ENCODE peak calls at places on chromosomes 4 and X, in four cellular contexts. Y, U, W and Q are unnamed samples.

GRCh38 chr4:175330652-175331051 is 412.5 kb downstream of the ADAM29 start:
- DNase-seq in U (no peak), Y (peak), W (no peak), Q (no peak)

GRCh38 chr4:159926871-159927270 is 824.0 kb downstream of the RAPGEF2 start:
- DNase-seq in U (no peak), W (no peak), Y (no peak), Q (no peak)

GRCh38 chr4:40630335-40631021 is 814 bp upstream of the RBM47 start:
- DNase-seq in U (peak), W (peak), Y (no peak), Q (peak)

GRCh38 chr4:37981844-37982720 is 21.9 kb downstream of the PTTG2 start:
- DNase-seq in U (no peak), Y (no peak), W (no peak), Q (no peak)

GRCh38 chr4:56464581-56464980 is 2.8 kb upstream of the SRP72 start:
- DNase-seq in U (no peak), W (no peak), Y (no peak), Q (no peak)

GRCh38 chr4:175874290-175874689 is 62.2 kb upstream of the GPM6A start:
- DNase-seq in U (no peak), Y (no peak), W (no peak), Q (no peak)

GRCh38 chr4:165369522-165369921 is 9.3 kb upstream of the CPE start:
- DNase-seq in U (no peak), W (no peak), Y (peak), Q (no peak)

GRCh38 chr4:142236268-142236667 is 599.9 kb downstream of the IL15 start:
- DNase-seq in Y (no peak), U (no peak), W (no peak), Q (no peak)

GRCh38 chrX:151896734-151897474 is 15.8 kb upstream of the MAGEA4 start:
- DNase-seq in U (no peak), W (no peak), Y (peak), Q (no peak)

GRCh38 chrX:143476751-143477150 is 40.5 kb downstream of the SPANXN3 start:
- DNase-seq in Y (no peak), W (no peak), U (no peak), Q (no peak)

GRCh38 chr4:146545102-146545501 is 23.4 kb upstream of the SLC10A7 start:
- DNase-seq in U (peak), Y (peak), W (no peak), Q (no peak)

GRCh38 chrX:46965125-46965758 is 53.0 kb downstream of the JADE3 start:
- DNase-seq in W (no peak), Y (peak), U (no peak), Q (no peak)

GRCh38 chr4:3210467-3210866 is 38.5 kb upstream of the MSANTD1 start:
- DNase-seq in W (peak), Y (no peak), U (no peak), Q (no peak)

GRCh38 chr4:100823993-100824323 is 306.1 kb upstream of the EMCN start:
- DNase-seq in U (no peak), W (no peak), Y (no peak), Q (no peak)

GRCh38 chrX:19121898-19122640 is at the start of gene ADGRG2:
- DNase-seq in W (no peak), U (peak), Y (peak), Q (no peak)

GRCh38 chr4:70705146-70705855 is 16.5 kb upstream of the RUFY3 start:
- DNase-seq in W (peak), Y (peak), U (peak), Q (peak)

GRCh38 chrX:134019567-134020206 is 34.3 kb upstream of the GPC3 start:
- DNase-seq in Y (no peak), W (no peak), U (no peak), Q (no peak)

GRCh38 chr4:176002007-176002623 is 63.5 kb upstream of the WDR17 start:
- DNase-seq in Y (peak), W (no peak), U (peak), Q (peak)

GRCh38 chr4:31022702-31023101 is 302.5 kb downstream of the PCDH7 start:
- DNase-seq in W (no peak), Y (no peak), U (no peak), Q (no peak)

GRCh38 chr4:37450309-37450708 is 205.8 kb downstream of the NWD2 start:
- DNase-seq in W (no peak), U (no peak), Y (no peak), Q (no peak)

GRCh38 chr4:40059362-40059761 is 2.7 kb downstream of the N4BP2 start:
- DNase-seq in W (no peak), Y (no peak), U (no peak), Q (no peak)

GRCh38 chr4:59612235-59612634 is 1587.9 kb upstream of the ADGRL3 start:
- DNase-seq in Y (peak), W (no peak), U (no peak), Q (no peak)

GRCh38 chr4:38319456-38320348 is 344.3 kb upstream of the KLF3 start:
- DNase-seq in W (peak), Y (peak), U (peak), Q (peak)

GRCh38 chr4:36332023-36332781 is 50.8 kb downstream of the DTHD1 start:
- DNase-seq in Y (no peak), W (no peak), U (no peak), Q (peak)

GRCh38 chr4:134862116-134862515 is 660.5 kb upstream of the PABPC4L start:
- DNase-seq in Y (peak), U (no peak), W (no peak), Q (no peak)

GRCh38 chrX:10010686-10011085 is 43.5 kb downstream of the CLDN34 start:
- DNase-seq in W (no peak), U (no peak), Y (peak), Q (no peak)
- H3K4me3 ChIP-seq in W (no peak), U (no peak), Y (no peak), Q (no peak)

GRCh38 chr4:11218692-11219091 is 210.0 kb downstream of the HS3ST1 start:
- DNase-seq in W (no peak), Y (no peak), U (no peak), Q (no peak)
- TF ChIP-seq CTCF in W (no peak), Y (no peak), U (peak), Q (no peak)

GRCh38 chrX:40087574-40088298 is 10.0 kb downstream of the BCOR start:
- DNase-seq in Y (peak), U (no peak), W (no peak), Q (no peak)
- H3K4me3 ChIP-seq in Y (no peak), U (no peak), W (no peak), Q (no peak)

DNA sequence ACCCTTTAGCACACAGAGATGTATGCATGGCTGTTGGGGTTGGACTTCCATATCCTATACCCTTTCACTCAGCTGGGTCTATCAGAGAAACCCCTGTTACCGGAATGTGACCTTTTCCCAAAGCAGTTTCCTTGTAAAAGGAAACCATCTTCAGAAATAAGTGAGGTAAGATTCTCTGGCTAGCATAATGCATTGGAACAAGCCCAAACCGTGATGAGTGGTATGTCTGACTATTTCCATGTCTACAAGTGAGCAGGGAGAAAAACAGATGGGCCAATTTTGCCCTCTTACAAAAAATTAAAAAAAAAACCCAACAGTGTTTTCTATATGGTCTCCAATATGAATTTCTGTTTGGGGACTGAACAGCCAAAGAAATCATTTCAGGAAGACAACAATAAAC is 283.9 kb downstream of the SMARCA1 start:
- DNase-seq in U (no peak), Y (no peak), W (no peak), Q (no peak)
- TF ChIP-seq CTCF in U (no peak), Y (no peak), W (no peak), Q (no peak)

DNA sequence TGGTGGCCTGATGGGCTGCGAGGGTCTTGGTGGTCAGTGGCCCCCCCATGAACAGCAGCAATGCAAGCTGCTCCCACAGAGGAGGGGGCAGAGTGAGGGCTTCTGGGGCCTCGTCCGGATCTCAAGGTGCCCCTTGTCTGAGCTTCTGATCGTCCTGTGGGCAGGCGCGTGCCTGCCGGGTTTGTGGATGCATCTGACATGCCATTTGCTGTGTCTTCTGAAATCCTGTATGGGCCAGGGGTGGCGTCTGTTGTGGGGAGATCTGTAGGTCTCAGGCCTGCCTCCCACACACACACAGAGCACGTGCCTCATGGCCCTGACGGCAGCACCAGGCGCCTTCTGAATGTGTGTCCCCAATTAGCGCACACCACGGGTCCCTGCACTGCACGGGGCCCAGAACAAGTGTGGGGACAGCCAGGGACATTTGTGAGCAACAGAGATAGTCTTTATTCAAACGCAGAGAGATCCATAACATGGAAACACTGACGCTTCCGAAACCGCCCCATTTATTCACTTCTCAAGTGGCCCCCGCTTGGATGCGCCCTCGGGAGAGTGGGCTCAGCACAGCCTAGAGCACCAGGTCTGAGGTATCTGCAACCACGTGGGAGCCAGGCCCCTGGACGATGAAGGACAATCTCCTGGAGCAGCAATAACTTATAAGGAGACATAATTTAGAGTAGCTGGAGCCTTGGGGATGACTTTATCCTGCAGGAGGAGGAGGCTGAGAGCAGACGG is 5.7 kb downstream of the SPON2 start:
- DNase-seq in Y (peak), W (no peak), U (no peak), Q (no peak)
- H3K4me3 ChIP-seq in Y (no peak), W (peak), U (no peak), Q (peak)

DNA sequence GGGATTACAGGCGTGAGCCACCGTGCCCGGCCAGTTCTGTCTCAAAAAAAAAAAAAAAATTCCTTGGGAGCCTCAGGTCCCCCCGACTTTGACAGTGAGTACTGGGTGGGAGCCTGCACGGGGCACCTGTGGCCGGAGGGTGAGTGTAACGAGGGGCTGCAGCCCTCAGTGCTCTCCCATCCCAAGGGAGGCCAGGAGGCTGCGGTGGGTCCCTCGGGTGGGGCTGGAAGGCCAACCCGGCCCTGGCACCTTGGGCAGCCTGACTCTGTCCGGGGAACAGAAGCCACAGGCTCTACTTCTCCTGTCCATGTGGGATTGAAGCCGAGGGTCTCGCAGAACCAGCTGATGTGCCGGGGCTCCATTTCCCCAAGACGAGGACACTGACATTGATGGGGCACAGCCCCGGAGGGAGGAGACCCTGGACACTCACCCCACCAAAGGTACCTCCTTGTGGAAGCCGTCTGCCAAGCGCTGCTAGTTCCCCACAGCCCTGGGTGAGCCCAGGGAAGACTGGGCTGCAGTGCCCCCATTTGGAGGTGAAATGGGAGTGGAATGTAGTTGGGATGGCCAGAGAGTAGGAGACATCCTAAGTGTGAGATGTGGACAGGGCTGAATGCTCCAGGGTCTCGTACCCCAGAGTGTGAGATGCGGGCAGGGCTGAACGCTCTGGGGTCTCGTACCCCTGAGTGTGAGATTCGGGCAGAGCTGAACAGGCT is 2.3 kb upstream of the SLC26A1 start:
- DNase-seq in U (no peak), Y (no peak), W (no peak), Q (no peak)
- TF ChIP-seq CTCF in U (peak), Y (no peak), W (no peak), Q (no peak)